ENCODE peak calls at places on chromosome 17, in eight cellular contexts. One of them, this sample, is unnamed.

GRCh38 chr17:78641666-78642065 is 64.5 kb upstream of the DNAH17 start:
- DNase-seq in activated naive CD8-positive, alpha-beta T cell treated with anti-CD3 and anti-CD28 coated beads, Interleukin-2, amount 50 U/mL, for 16 hours: no peak
- DNase-seq in NCI-H2081: no peak
- DNase-seq in effector CD4-positive, alpha-beta T cell: no peak
- DNase-seq in pons: no peak
- DNase-seq in lower lobe of right lung: no peak
- DNase-seq in HAP-1: no peak
- DNase-seq in colonic mucosa: no peak
- DNase-seq in this sample: peak; percentile 41

GRCh38 chr17:68057531-68057952 is 22.0 kb downstream of the KPNA2 start:
- DNase-seq in NCI-H2081: peak; percentile 37
- DNase-seq in lower lobe of right lung: no peak
- DNase-seq in pons: no peak
- DNase-seq in HAP-1: no peak
- DNase-seq in effector CD4-positive, alpha-beta T cell: peak; percentile 26
- DNase-seq in colonic mucosa: peak; percentile 46
- DNase-seq in activated naive CD8-positive, alpha-beta T cell treated with anti-CD3 and anti-CD28 coated beads, Interleukin-2, amount 50 U/mL, for 16 hours: no peak
- DNase-seq in this sample: no peak

GRCh38 chr17:81910840-81911276 is 341 bp downstream of the PCYT2 start:
- DNase-seq in HAP-1: no peak
- DNase-seq in activated naive CD8-positive, alpha-beta T cell treated with anti-CD3 and anti-CD28 coated beads, Interleukin-2, amount 50 U/mL, for 16 hours: no peak
- DNase-seq in effector CD4-positive, alpha-beta T cell: no peak
- DNase-seq in pons: no peak
- DNase-seq in lower lobe of right lung: no peak
- DNase-seq in NCI-H2081: no peak
- DNase-seq in colonic mucosa: no peak
- DNase-seq in this sample: no peak

GRCh38 chr17:39150795-39151679 is at the start of gene PLXDC1:
- DNase-seq in lower lobe of right lung: no peak
- DNase-seq in activated naive CD8-positive, alpha-beta T cell treated with anti-CD3 and anti-CD28 coated beads, Interleukin-2, amount 50 U/mL, for 16 hours: no peak
- DNase-seq in colonic mucosa: no peak
- DNase-seq in NCI-H2081: no peak
- DNase-seq in HAP-1: no peak
- DNase-seq in effector CD4-positive, alpha-beta T cell: no peak
- DNase-seq in pons: no peak
- DNase-seq in this sample: no peak

GRCh38 chr17:1471931-1472727 is 16.1 kb upstream of the CRK start:
- DNase-seq in lower lobe of right lung: no peak
- DNase-seq in HAP-1: no peak
- DNase-seq in NCI-H2081: no peak
- DNase-seq in effector CD4-positive, alpha-beta T cell: no peak
- DNase-seq in colonic mucosa: no peak
- DNase-seq in activated naive CD8-positive, alpha-beta T cell treated with anti-CD3 and anti-CD28 coated beads, Interleukin-2, amount 50 U/mL, for 16 hours: no peak
- DNase-seq in pons: no peak
- DNase-seq in this sample: no peak

GRCh38 chr17:80605326-80606066 is 60.9 kb downstream of the RPTOR start:
- DNase-seq in colonic mucosa: no peak
- DNase-seq in effector CD4-positive, alpha-beta T cell: peak; percentile 15
- DNase-seq in HAP-1: no peak
- DNase-seq in activated naive CD8-positive, alpha-beta T cell treated with anti-CD3 and anti-CD28 coated beads, Interleukin-2, amount 50 U/mL, for 16 hours: no peak
- DNase-seq in lower lobe of right lung: no peak
- DNase-seq in pons: no peak
- DNase-seq in NCI-H2081: no peak
- DNase-seq in this sample: no peak

GRCh38 chr17:50837980-50838954 is 2.9 kb downstream of the WFIKKN2 start:
- DNase-seq in colonic mucosa: no peak
- DNase-seq in HAP-1: no peak
- DNase-seq in lower lobe of right lung: no peak
- DNase-seq in NCI-H2081: no peak
- DNase-seq in activated naive CD8-positive, alpha-beta T cell treated with anti-CD3 and anti-CD28 coated beads, Interleukin-2, amount 50 U/mL, for 16 hours: no peak
- DNase-seq in effector CD4-positive, alpha-beta T cell: no peak
- DNase-seq in pons: peak; percentile 82
- DNase-seq in this sample: no peak

GRCh38 chr17:78890111-78890897 is 12.7 kb downstream of the CEP295NL start:
- DNase-seq in HAP-1: no peak
- DNase-seq in pons: peak; percentile 80
- DNase-seq in colonic mucosa: peak; percentile 44
- DNase-seq in effector CD4-positive, alpha-beta T cell: peak; percentile 10
- DNase-seq in lower lobe of right lung: peak; percentile 89
- DNase-seq in NCI-H2081: no peak
- DNase-seq in activated naive CD8-positive, alpha-beta T cell treated with anti-CD3 and anti-CD28 coated beads, Interleukin-2, amount 50 U/mL, for 16 hours: peak; percentile 14
- DNase-seq in this sample: no peak

GRCh38 chr17:48036693-48037035 is 933 bp downstream of the COPZ2 start:
- DNase-seq in NCI-H2081: no peak
- DNase-seq in HAP-1: no peak
- DNase-seq in colonic mucosa: no peak
- DNase-seq in lower lobe of right lung: no peak
- DNase-seq in effector CD4-positive, alpha-beta T cell: no peak
- DNase-seq in activated naive CD8-positive, alpha-beta T cell treated with anti-CD3 and anti-CD28 coated beads, Interleukin-2, amount 50 U/mL, for 16 hours: no peak
- DNase-seq in pons: no peak
- DNase-seq in this sample: no peak

GRCh38 chr17:29949708-29950107 is 8.3 kb downstream of the EFCAB5 start:
- DNase-seq in pons: no peak
- DNase-seq in lower lobe of right lung: no peak
- DNase-seq in activated naive CD8-positive, alpha-beta T cell treated with anti-CD3 and anti-CD28 coated beads, Interleukin-2, amount 50 U/mL, for 16 hours: no peak
- DNase-seq in effector CD4-positive, alpha-beta T cell: no peak
- DNase-seq in HAP-1: peak; percentile 7
- DNase-seq in NCI-H2081: peak; percentile 3
- DNase-seq in colonic mucosa: no peak
- DNase-seq in this sample: no peak

GRCh38 chr17:79783891-79784290 is 5.9 kb downstream of the CBX2 start:
- DNase-seq in HAP-1: no peak
- DNase-seq in pons: no peak
- DNase-seq in activated naive CD8-positive, alpha-beta T cell treated with anti-CD3 and anti-CD28 coated beads, Interleukin-2, amount 50 U/mL, for 16 hours: no peak
- DNase-seq in colonic mucosa: no peak
- DNase-seq in lower lobe of right lung: peak; percentile 39
- DNase-seq in effector CD4-positive, alpha-beta T cell: no peak
- DNase-seq in NCI-H2081: no peak
- DNase-seq in this sample: no peak

GRCh38 chr17:60390881-60391418 is 983 bp downstream of the USP32 start:
- DNase-seq in activated naive CD8-positive, alpha-beta T cell treated with anti-CD3 and anti-CD28 coated beads, Interleukin-2, amount 50 U/mL, for 16 hours: no peak
- DNase-seq in HAP-1: peak; percentile 41
- DNase-seq in effector CD4-positive, alpha-beta T cell: no peak
- DNase-seq in colonic mucosa: peak; percentile 39
- DNase-seq in pons: peak; percentile 78
- DNase-seq in lower lobe of right lung: peak; percentile 52
- DNase-seq in NCI-H2081: peak; percentile 58
- DNase-seq in this sample: no peak

GRCh38 chr17:43839670-43840101 is 6.7 kb upstream of the MPP3 start:
- DNase-seq in colonic mucosa: peak; percentile 85
- DNase-seq in activated naive CD8-positive, alpha-beta T cell treated with anti-CD3 and anti-CD28 coated beads, Interleukin-2, amount 50 U/mL, for 16 hours: no peak
- DNase-seq in NCI-H2081: peak; percentile 97
- DNase-seq in HAP-1: no peak
- DNase-seq in effector CD4-positive, alpha-beta T cell: no peak
- DNase-seq in lower lobe of right lung: no peak
- DNase-seq in pons: peak; percentile 27
- DNase-seq in this sample: no peak

GRCh38 chr17:33142703-33143299 is 150.3 kb downstream of the ASIC2 start:
- DNase-seq in pons: no peak
- DNase-seq in activated naive CD8-positive, alpha-beta T cell treated with anti-CD3 and anti-CD28 coated beads, Interleukin-2, amount 50 U/mL, for 16 hours: no peak
- DNase-seq in lower lobe of right lung: no peak
- DNase-seq in NCI-H2081: no peak
- DNase-seq in HAP-1: no peak
- DNase-seq in colonic mucosa: peak; percentile 27
- DNase-seq in effector CD4-positive, alpha-beta T cell: no peak
- DNase-seq in this sample: no peak

GRCh38 chr17:44014437-44015172 is at the start of gene TMEM101:
- DNase-seq in HAP-1: peak; percentile 84
- DNase-seq in NCI-H2081: peak; percentile 96
- DNase-seq in lower lobe of right lung: peak; percentile 94
- DNase-seq in colonic mucosa: peak; percentile 92
- DNase-seq in effector CD4-positive, alpha-beta T cell: peak; percentile 87
- DNase-seq in activated naive CD8-positive, alpha-beta T cell treated with anti-CD3 and anti-CD28 coated beads, Interleukin-2, amount 50 U/mL, for 16 hours: peak; percentile 69
- DNase-seq in pons: peak; percentile 90
- DNase-seq in this sample: peak; percentile 93

GRCh38 chr17:64036198-64036922 is 15.9 kb upstream of the ICAM2 start:
- DNase-seq in effector CD4-positive, alpha-beta T cell: no peak
- DNase-seq in HAP-1: no peak
- DNase-seq in NCI-H2081: no peak
- DNase-seq in pons: no peak
- DNase-seq in colonic mucosa: peak; percentile 12
- DNase-seq in activated naive CD8-positive, alpha-beta T cell treated with anti-CD3 and anti-CD28 coated beads, Interleukin-2, amount 50 U/mL, for 16 hours: no peak
- DNase-seq in lower lobe of right lung: no peak
- DNase-seq in this sample: no peak

GRCh38 chr17:64009571-64010402 is 10.6 kb downstream of the ICAM2 start:
- DNase-seq in colonic mucosa: peak; percentile 15
- DNase-seq in NCI-H2081: no peak
- DNase-seq in effector CD4-positive, alpha-beta T cell: no peak
- DNase-seq in HAP-1: no peak
- DNase-seq in activated naive CD8-positive, alpha-beta T cell treated with anti-CD3 and anti-CD28 coated beads, Interleukin-2, amount 50 U/mL, for 16 hours: no peak
- DNase-seq in lower lobe of right lung: no peak
- DNase-seq in pons: no peak
- DNase-seq in this sample: no peak

GRCh38 chr17:3660311-3660891 is 8.0 kb downstream of the TAX1BP3 start:
- DNase-seq in NCI-H2081: no peak
- DNase-seq in activated naive CD8-positive, alpha-beta T cell treated with anti-CD3 and anti-CD28 coated beads, Interleukin-2, amount 50 U/mL, for 16 hours: no peak
- DNase-seq in HAP-1: no peak
- DNase-seq in lower lobe of right lung: no peak
- DNase-seq in pons: no peak
- DNase-seq in effector CD4-positive, alpha-beta T cell: no peak
- DNase-seq in colonic mucosa: no peak
- DNase-seq in this sample: no peak

GRCh38 chr17:46024590-46024989 is 25.5 kb downstream of the STH start:
- DNase-seq in pons: no peak
- DNase-seq in lower lobe of right lung: no peak
- DNase-seq in NCI-H2081: no peak
- DNase-seq in activated naive CD8-positive, alpha-beta T cell treated with anti-CD3 and anti-CD28 coated beads, Interleukin-2, amount 50 U/mL, for 16 hours: no peak
- DNase-seq in HAP-1: no peak
- DNase-seq in colonic mucosa: no peak
- DNase-seq in effector CD4-positive, alpha-beta T cell: no peak
- DNase-seq in this sample: no peak

GRCh38 chr17:4074831-4075495 is 67.9 kb downstream of the ZZEF1 start:
- DNase-seq in effector CD4-positive, alpha-beta T cell: no peak
- DNase-seq in NCI-H2081: peak; percentile 16
- DNase-seq in activated naive CD8-positive, alpha-beta T cell treated with anti-CD3 and anti-CD28 coated beads, Interleukin-2, amount 50 U/mL, for 16 hours: no peak
- DNase-seq in pons: peak; percentile 58
- DNase-seq in colonic mucosa: no peak
- DNase-seq in lower lobe of right lung: no peak
- DNase-seq in HAP-1: peak; percentile 15
- DNase-seq in this sample: no peak

GRCh38 chr17:42133461-42134041 is 10.9 kb downstream of the HSPB9 start:
- DNase-seq in lower lobe of right lung: no peak
- DNase-seq in activated naive CD8-positive, alpha-beta T cell treated with anti-CD3 and anti-CD28 coated beads, Interleukin-2, amount 50 U/mL, for 16 hours: no peak
- DNase-seq in HAP-1: no peak
- DNase-seq in effector CD4-positive, alpha-beta T cell: no peak
- DNase-seq in pons: no peak
- DNase-seq in NCI-H2081: peak; percentile 70
- DNase-seq in colonic mucosa: no peak
- DNase-seq in this sample: no peak

GRCh38 chr17:33464669-33465275 is 171.7 kb upstream of the ASIC2 start:
- DNase-seq in effector CD4-positive, alpha-beta T cell: no peak
- DNase-seq in HAP-1: no peak
- DNase-seq in pons: no peak
- DNase-seq in activated naive CD8-positive, alpha-beta T cell treated with anti-CD3 and anti-CD28 coated beads, Interleukin-2, amount 50 U/mL, for 16 hours: no peak
- DNase-seq in colonic mucosa: no peak
- DNase-seq in NCI-H2081: no peak
- DNase-seq in lower lobe of right lung: no peak
- DNase-seq in this sample: no peak

GRCh38 chr17:41547921-41548843 is 20.1 kb upstream of the KRT19 start:
- DNase-seq in activated naive CD8-positive, alpha-beta T cell treated with anti-CD3 and anti-CD28 coated beads, Interleukin-2, amount 50 U/mL, for 16 hours: peak; percentile 34
- DNase-seq in lower lobe of right lung: peak; percentile 67
- DNase-seq in HAP-1: no peak
- DNase-seq in NCI-H2081: no peak
- DNase-seq in colonic mucosa: peak; percentile 75
- DNase-seq in pons: no peak
- DNase-seq in effector CD4-positive, alpha-beta T cell: no peak
- DNase-seq in this sample: peak; percentile 69

GRCh38 chr17:8387914-8388651 is 5.1 kb upstream of the RPL26 start:
- DNase-seq in pons: no peak
- DNase-seq in HAP-1: no peak
- DNase-seq in activated naive CD8-positive, alpha-beta T cell treated with anti-CD3 and anti-CD28 coated beads, Interleukin-2, amount 50 U/mL, for 16 hours: no peak
- DNase-seq in effector CD4-positive, alpha-beta T cell: no peak
- DNase-seq in colonic mucosa: no peak
- DNase-seq in lower lobe of right lung: no peak
- DNase-seq in NCI-H2081: no peak
- DNase-seq in this sample: no peak

GRCh38 chr17:37488009-37488604 is 1.6 kb upstream of the DUSP14 start:
- DNase-seq in activated naive CD8-positive, alpha-beta T cell treated with anti-CD3 and anti-CD28 coated beads, Interleukin-2, amount 50 U/mL, for 16 hours: no peak
- DNase-seq in lower lobe of right lung: no peak
- DNase-seq in effector CD4-positive, alpha-beta T cell: no peak
- DNase-seq in NCI-H2081: peak; percentile 38
- DNase-seq in pons: peak; percentile 69
- DNase-seq in HAP-1: peak; percentile 93
- DNase-seq in colonic mucosa: no peak
- DNase-seq in this sample: no peak

GRCh38 chr17:7356072-7356549 is 1.2 kb downstream of the TMEM95 start:
- DNase-seq in lower lobe of right lung: peak; percentile 90
- DNase-seq in NCI-H2081: peak; percentile 63
- DNase-seq in activated naive CD8-positive, alpha-beta T cell treated with anti-CD3 and anti-CD28 coated beads, Interleukin-2, amount 50 U/mL, for 16 hours: peak; percentile 66
- DNase-seq in effector CD4-positive, alpha-beta T cell: peak; percentile 80
- DNase-seq in pons: peak; percentile 72
- DNase-seq in colonic mucosa: peak; percentile 89
- DNase-seq in HAP-1: peak; percentile 80
- DNase-seq in this sample: peak; percentile 90

This sample was measured in sciatic nerve.